ENCODE peak calls at places on chromosomes 12 and 14, in four cellular contexts. Z is astrocyte, C is right atrium auricular region, A is stomach. P is an unnamed sample. For H3K4me1, the result is how much of the 10 kb centered on the place peaks cover.

GRCh38 chr12:51874013-51874412 is 13.9 kb upstream of the ANKRD33 start:
- DNase-seq in A (no peak), Z (peak), C (no peak), P (no peak)

GRCh38 chr12:80958162-80958561 is 20.4 kb upstream of the LIN7A start:
- DNase-seq in A (no peak), C (no peak), Z (no peak), P (no peak)

GRCh38 chr12:4269279-4269991 is 4.1 kb upstream of the CCND2 start:
- DNase-seq in C (peak), A (peak), Z (peak), P (peak)

GRCh38 chr12:26011099-26011498 is 52.6 kb downstream of the RASSF8 start:
- DNase-seq in A (no peak), Z (peak), C (no peak), P (no peak)

GRCh38 chr14:55568618-55569017 is 11.4 kb upstream of the KTN1 start:
- DNase-seq in C (no peak), A (no peak), Z (no peak), P (no peak)

GRCh38 chr12:121145221-121145620 is 12.5 kb downstream of the P2RX7 start:
- DNase-seq in C (no peak), A (no peak), Z (peak), P (no peak)

GRCh38 chr12:75683220-75683619 is 171.8 kb upstream of the KRR1 start:
- DNase-seq in Z (no peak), A (no peak), C (no peak), P (no peak)

GRCh38 chr14:63405715-63406114 is 87.0 kb upstream of the GPHB5 start:
- DNase-seq in Z (no peak), A (no peak), C (no peak), P (no peak)

GRCh38 chr14:33271216-33271615 is 332.5 kb downstream of the NPAS3 start:
- DNase-seq in A (no peak), C (no peak), Z (peak), P (no peak)

GRCh38 chr12:54304187-54304810 is 3.5 kb upstream of the NFE2 start:
- DNase-seq in A (peak), C (peak), Z (peak), P (peak)

GRCh38 chr12:66203820-66204219 is 14.8 kb downstream of the IRAK3 start:
- DNase-seq in A (no peak), C (no peak), Z (no peak), P (no peak)

GRCh38 chr14:101251812-101252442 is 309.4 kb upstream of the DIO3 start:
- DNase-seq in Z (no peak), C (no peak), A (no peak), P (no peak)

GRCh38 chr14:73817020-73817419 is 34.6 kb upstream of the PTGR2 start:
- DNase-seq in Z (no peak), C (no peak), A (no peak), P (no peak)

GRCh38 chr14:104328607-104329006 is 190.2 kb downstream of the KIF26A start:
- DNase-seq in Z (no peak), A (peak), C (no peak), P (no peak)

GRCh38 chr12:56998981-56999380 is 7.4 kb downstream of the ZBTB39 start:
- DNase-seq in Z (no peak), C (no peak), A (no peak), P (no peak)

GRCh38 chr12:98440165-98440581 is 75.2 kb upstream of the TMPO start:
- DNase-seq in C (peak), Z (peak), A (peak), P (no peak)

GRCh38 chr14:64610049-64610746 is 60.4 kb downstream of the PPP1R36 start:
- DNase-seq in A (no peak), Z (no peak), C (no peak), P (no peak)

GRCh38 chr12:129404556-129404955 is 499.3 kb downstream of the TMEM132D start:
- DNase-seq in Z (no peak), A (no peak), C (no peak), P (no peak)

GRCh38 chr12:24822121-24822899 is 126.6 kb downstream of the BCAT1 start:
- DNase-seq in A (no peak), Z (peak), C (no peak), P (no peak)

GRCh38 chr12:4290011-4290790 is 16.6 kb downstream of the CCND2 start:
- DNase-seq in Z (no peak), C (no peak), A (no peak), P (no peak)

GRCh38 chr12:102540856-102541385 is 60.6 kb upstream of the IGF1 start:
- DNase-seq in A (no peak), C (no peak), Z (no peak), P (no peak)

GRCh38 chr12:12604790-12605189 is 6.9 kb upstream of the CREBL2 start:
- DNase-seq in C (no peak), A (no peak), Z (no peak), P (no peak)

GRCh38 chr12:54004063-54004840 is 4.3 kb downstream of the HOXC9 start:
- DNase-seq in C (no peak), A (no peak), Z (no peak), P (no peak)

GRCh38 chr12:64107776-64108175 is 114.3 kb downstream of the KICS2 start:
- DNase-seq in A (no peak), C (no peak), Z (no peak), P (no peak)

DNA sequence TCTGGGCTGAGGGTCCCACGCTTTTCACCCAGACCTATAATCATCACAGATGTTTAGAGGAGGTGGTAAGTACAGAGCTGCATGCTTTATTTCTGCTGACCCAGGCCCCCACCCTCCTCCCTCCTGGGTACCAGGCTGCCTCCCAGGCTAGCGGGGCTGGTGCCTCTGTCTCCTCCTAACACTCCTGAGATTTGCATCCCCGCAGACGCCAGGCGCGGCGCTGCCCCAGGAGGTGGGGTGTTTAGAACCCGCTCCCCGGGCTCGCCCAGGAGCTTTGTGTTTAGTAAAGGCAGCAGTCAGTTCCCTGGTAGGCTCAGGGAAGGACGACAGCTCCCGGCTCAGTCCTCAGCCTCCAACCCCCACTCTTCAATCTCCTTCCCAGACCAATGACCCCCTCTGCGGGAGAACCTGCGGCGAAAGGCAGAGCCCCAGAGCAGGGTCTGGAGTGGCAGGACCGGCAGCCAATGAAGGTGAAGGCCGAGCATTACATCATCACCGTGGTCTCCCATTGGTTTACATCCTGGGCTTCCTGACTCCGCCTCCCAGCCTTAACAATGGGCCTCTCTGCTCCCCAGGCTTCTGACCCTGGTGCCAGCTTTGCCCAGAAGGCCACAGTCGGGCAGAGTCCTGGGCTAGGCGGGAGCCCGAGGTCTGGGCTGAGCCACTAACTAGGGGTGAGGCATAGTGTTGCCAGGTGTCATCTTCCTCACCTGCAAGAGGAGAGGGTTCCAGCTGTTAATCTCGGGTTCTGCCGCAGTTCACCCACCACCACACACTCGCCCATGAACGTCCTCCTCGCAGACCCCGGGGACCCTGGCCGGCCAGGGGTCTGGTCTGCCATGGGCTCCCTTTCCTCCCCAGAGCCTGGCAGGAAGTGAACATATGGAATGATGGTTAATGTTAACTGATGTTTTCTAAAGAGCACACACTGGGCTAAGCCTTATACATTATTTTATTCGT is 57.5 kb downstream of the CALM1 start:
- DNase-seq in C (peak), A (peak), Z (peak), P (peak)
- H3K4me1 ChIP-seq in C (under half), A (under half), Z (under half), P (under half)

DNA sequence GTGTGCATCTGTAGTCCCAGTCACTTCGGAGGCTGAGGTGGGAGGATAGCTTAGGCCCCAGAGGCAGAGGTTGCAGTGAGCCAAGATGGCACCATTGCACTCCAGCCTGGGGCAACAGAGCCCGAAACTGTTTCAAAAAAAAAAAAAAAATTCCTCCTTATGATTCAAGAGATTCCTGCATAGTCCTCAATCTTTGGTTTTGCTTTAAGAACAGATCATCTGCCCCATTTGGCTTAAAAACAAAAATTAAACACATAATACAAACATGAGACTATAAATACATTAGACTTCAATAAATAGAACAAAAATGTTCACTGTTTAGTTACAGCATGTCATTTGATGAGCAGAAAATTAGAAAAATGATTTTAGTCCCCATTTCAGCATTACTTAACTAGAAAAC is 131.2 kb downstream of the PAWR start:
- DNase-seq in A (no peak), Z (no peak), C (no peak), P (no peak)
- H3K27ac ChIP-seq in A (no peak), Z (no peak), C (peak), P (peak)

GRCh38 chr14:44971459-44971858 is 9.5 kb downstream of the TOGARAM1 start:
- DNase-seq in C (no peak), A (no peak), Z (no peak), P (no peak)

GRCh38 chr14:44963775-44964380 is 1.9 kb downstream of the TOGARAM1 start:
- DNase-seq in Z (no peak), C (no peak), A (no peak), P (peak)

GRCh38 chr14:44970907-44971306 is 8.9 kb downstream of the TOGARAM1 start:
- DNase-seq in A (no peak), Z (no peak), C (no peak), P (no peak)

GRCh38 chr14:44962573-44963528 is 861 bp downstream of the TOGARAM1 start:
- DNase-seq in Z (peak), A (peak), C (peak), P (peak)

DNA sequence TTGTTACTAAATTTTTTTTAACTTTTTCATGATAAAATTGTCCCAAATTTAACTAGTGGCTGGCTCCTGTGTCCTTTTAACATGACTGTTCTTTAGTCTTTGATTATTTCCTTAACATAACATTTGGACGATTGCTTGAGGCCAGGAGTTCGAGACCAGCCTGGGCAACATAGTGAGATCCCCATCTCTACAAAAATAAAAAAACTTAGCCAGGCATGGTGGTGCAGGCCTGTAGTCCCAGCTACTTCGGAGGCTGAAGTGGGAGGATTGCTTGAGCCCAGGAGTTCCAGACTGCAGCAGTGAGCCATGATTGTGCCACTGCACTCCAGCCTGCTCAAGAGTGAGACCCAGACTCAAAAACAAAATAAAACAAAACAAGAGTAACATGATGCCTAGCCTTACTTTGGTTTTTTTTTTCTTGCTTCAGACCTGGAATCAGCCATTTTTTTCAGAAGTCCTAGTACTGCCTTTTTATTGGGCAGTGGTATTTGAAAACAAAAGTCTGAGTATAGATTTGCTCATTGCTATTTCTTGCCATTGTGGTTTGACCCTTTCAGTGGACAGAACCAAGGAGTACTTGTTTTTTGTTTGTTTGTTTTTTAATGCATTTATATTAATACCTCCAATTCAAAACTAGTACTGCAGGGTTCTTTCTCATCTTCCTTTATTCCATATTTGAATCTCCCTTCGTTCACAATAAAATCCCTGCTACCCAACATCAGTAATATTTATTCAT is 4.8 kb downstream of the TOGARAM1 start:
- DNase-seq in Z (no peak), A (no peak), C (no peak), P (no peak)
- H3K4me3 ChIP-seq in Z (peak), A (peak), C (peak), P (no peak)

GRCh38 chr14:76322594-76323220 is 53.2 kb upstream of the ESRRB start:
- DNase-seq in C (no peak), A (no peak), Z (no peak), P (peak)
- H3K4me1 ChIP-seq in C (under half), A (under half), Z (under half), P (under half)

GRCh38 chr12:124317400-124317799 is 22.5 kb downstream of the RFLNA start:
- DNase-seq in Z (no peak), A (no peak), C (no peak), P (no peak)
- H3K27ac ChIP-seq in Z (no peak), A (no peak), C (no peak), P (no peak)

GRCh38 chr12:27969011-27969900 is 3.3 kb downstream of the PTHLH start:
- DNase-seq in A (no peak), C (no peak), Z (peak), P (no peak)

GRCh38 chr12:27971606-27972005 is 927 bp downstream of the PTHLH start:
- DNase-seq in Z (no peak), C (no peak), A (no peak), P (no peak)

GRCh38 chr12:27969901-27970390 is 2.6 kb downstream of the PTHLH start:
- DNase-seq in C (no peak), Z (peak), A (peak), P (no peak)

GRCh38 chr12:27970981-27971489 is 1.5 kb downstream of the PTHLH start:
- DNase-seq in A (no peak), C (no peak), Z (peak), P (no peak)

DNA sequence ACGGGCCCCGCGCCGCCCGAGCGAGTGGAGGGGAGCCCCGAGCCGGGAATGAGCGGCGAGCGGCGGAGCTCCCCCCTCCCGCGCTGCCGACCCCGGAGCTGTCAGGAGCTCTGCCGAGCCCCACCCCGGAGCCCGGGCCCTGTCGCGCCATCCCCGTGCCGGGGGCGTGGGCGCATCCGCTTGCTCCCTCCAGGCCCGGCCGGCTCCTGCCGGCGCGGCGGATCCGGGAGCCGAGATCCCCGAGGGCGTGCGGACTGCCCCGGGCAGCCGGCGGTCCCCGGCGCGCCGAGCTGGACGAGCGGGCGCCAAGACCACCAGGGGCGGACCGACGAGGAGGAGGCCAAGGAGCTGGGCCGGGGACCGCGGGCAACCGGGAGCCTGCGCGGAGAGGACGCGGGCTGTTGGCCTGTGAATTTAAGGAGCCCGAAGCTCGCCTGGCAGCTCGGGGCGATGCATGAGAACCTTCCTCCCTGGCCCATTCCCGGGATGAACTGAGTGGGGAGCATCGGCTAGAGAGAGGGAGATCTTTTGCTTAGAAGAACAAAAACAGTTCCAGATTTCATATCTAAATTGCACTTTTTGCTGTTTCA is 2.0 kb downstream of the PTHLH start:
- DNase-seq in A (no peak), Z (peak), C (no peak), P (no peak)
- H3K4me3 ChIP-seq in A (peak), Z (peak), C (peak), P (peak)

DNA sequence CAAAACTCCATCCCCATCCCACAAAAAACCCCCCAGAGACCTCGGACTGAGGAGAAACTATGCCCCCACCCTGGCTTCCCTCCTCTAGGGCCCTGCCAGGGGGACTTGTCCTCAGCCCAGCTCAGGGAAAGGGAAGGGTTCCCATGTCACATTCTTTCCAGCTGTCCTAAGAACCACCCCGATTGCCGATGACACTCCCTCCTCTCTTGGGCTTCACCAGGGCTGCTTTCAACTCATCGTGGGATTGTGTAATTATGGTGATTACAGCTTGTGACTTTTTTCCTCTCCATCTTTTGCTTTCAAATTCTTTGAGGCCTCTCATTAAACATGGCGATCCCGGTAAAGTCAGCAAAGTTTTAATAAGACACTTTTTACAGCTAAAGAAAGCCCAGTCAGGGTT is 344.1 kb downstream of the DPF3 start:
- DNase-seq in A (no peak), C (no peak), Z (no peak), P (peak)
- H3K4me1 ChIP-seq in A (under half), C (under half), Z (under half), P (under half)

DNA sequence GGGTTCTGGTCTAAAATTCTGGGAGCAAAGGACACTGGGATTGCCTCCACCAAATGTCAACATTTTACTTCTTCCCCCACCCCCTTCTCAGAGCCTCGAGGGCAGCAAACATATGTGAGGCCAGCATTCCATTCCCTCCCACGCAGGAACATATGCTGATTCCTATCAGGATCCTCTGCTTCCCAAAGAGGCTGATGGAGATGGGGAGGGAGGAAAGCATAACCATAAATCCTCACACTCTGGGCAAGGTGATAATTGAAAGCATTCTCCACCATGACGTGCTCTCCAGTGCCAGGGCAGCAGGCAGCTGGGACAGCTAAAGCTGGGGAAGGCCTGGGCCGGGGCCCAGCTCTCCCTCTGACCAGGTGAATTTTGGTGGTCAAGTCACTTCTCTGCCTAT is 395.0 kb downstream of the ZFP36L1 start:
- DNase-seq in Z (peak), C (no peak), A (no peak), P (no peak)
- H3K27ac ChIP-seq in Z (no peak), C (peak), A (peak), P (peak)

DNA sequence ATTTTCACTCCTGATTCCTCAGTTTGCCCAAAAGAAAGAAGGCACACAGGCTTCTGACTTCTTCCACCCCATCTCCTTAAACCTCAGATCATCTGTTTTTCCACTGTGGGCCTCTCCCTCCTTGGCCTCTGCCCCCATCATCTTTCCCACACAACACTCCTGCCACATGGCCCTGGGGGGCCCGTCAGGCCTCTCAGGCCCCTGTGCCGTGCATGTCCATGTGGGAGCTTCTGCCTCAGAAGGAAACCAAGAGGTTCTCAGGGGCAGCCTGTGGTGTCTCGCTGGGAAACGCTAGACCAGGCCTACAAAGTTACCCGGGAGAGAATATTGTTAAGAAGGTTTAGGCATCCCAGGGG is 8.0 kb downstream of the KLHL33 start:
- DNase-seq in A (no peak), Z (no peak), C (no peak), P (no peak)
- H3K4me3 ChIP-seq in A (no peak), Z (no peak), C (no peak), P (no peak)

GRCh38 chr14:95524706-95525512 is 8.5 kb upstream of the SYNE3 start:
- DNase-seq in A (no peak), C (peak), Z (no peak), P (peak)
- H3K4me1 ChIP-seq in A (half or more), C (under half), Z (under half), P (half or more)

P was measured in right lobe of liver.